ENCODE peak calls at places on chromosomes 6 and 20, in eight cellular contexts. B is T-helper 1 cell; Y is fibroblast of pulmonary artery; M is AG10803; C is ELR; L is AG08395; O is stimulated activated CD4-positive, alpha-beta T cell treated with anti-CD3 and anti-CD28 coated beads, Interleukin-1b, Interleukin-23, amount 100 ng/mL, for 24 hours; R is activated naive CD4-positive, alpha-beta T cell treated with anti-CD3 and anti-CD28 coated beads, Interleukin-2, amount 10 ng/mL, durations not matched to agents 7 days and 5 days. H is an unnamed sample.

GRCh38 chr6:43187821-43188220 is 5.8 kb downstream of the CUL9 start:
- DNase-seq in R (no peak), O (no peak), M (no peak), C (no peak), Y (no peak), L (no peak), B (no peak), H (no peak)

GRCh38 chr20:63098195-63098810 is 91.5 kb upstream of the BHLHE23 start:
- DNase-seq in M (no peak), O (no peak), C (no peak), Y (no peak), L (no peak), R (no peak), B (no peak), H (no peak)

GRCh38 chr6:3318226-3318625 is 59.5 kb downstream of the PSMG4 start:
- DNase-seq in Y (no peak), O (peak), B (no peak), M (no peak), C (no peak), R (peak), L (no peak), H (no peak)

GRCh38 chr6:146090474-146090873 is 61.6 kb downstream of the GRM1 start:
- DNase-seq in M (no peak), B (no peak), C (peak), Y (no peak), O (no peak), L (no peak), R (no peak), H (no peak)

GRCh38 chr20:60095456-60095855 is 137.2 kb downstream of the CDH26 start:
- DNase-seq in O (no peak), C (no peak), L (no peak), Y (no peak), M (peak), B (no peak), R (no peak), H (no peak)

GRCh38 chr6:143419526-143419925 is 31.0 kb downstream of the ADAT2 start:
- DNase-seq in M (no peak), O (no peak), L (no peak), Y (no peak), B (no peak), R (no peak), C (no peak), H (no peak)

GRCh38 chr20:21074605-21075336 is 31.4 kb downstream of the LINC00237 start:
- DNase-seq in M (no peak), Y (no peak), C (peak), B (no peak), R (no peak), L (no peak), O (no peak), H (no peak)

GRCh38 chr20:36936341-36936740 is 15.2 kb downstream of the SAMHD1 start:
- DNase-seq in M (no peak), C (no peak), O (no peak), R (no peak), Y (no peak), L (no peak), B (no peak), H (no peak)

GRCh38 chr20:62051901-62052255 is 13.8 kb downstream of the TAF4 start:
- DNase-seq in L (no peak), C (no peak), R (no peak), M (no peak), Y (no peak), O (no peak), B (no peak), H (no peak)

GRCh38 chr20:48338717-48339116 is 489.1 kb downstream of the PREX1 start:
- DNase-seq in L (peak), C (peak), B (no peak), R (no peak), O (no peak), Y (peak), M (peak), H (peak)

GRCh38 chr20:34566978-34567884 is 8.7 kb downstream of the MAP1LC3A start:
- DNase-seq in M (no peak), B (no peak), L (no peak), C (no peak), R (no peak), O (no peak), Y (no peak), H (no peak)

GRCh38 chr6:52929321-52930164 is 20.0 kb upstream of the GSTA3 start:
- DNase-seq in M (peak), O (no peak), C (peak), Y (peak), R (no peak), L (peak), B (no peak), H (peak)

GRCh38 chr6:137793805-137794508 is 73.1 kb upstream of the TNFAIP3 start:
- DNase-seq in O (no peak), B (no peak), M (no peak), Y (no peak), R (no peak), L (no peak), C (no peak), H (no peak)

GRCh38 chr6:13383280-13384163 is 55.2 kb upstream of the TBC1D7 start:
- DNase-seq in O (no peak), B (no peak), C (no peak), M (peak), L (peak), Y (peak), R (no peak), H (peak)

GRCh38 chr20:23145281-23145700 is 59.2 kb upstream of the CD93 start:
- DNase-seq in O (no peak), B (no peak), R (peak), L (peak), M (peak), C (peak), Y (peak), H (peak)

GRCh38 chr20:5434116-5434515 is 117.4 kb upstream of the PROKR2 start:
- DNase-seq in C (no peak), O (no peak), L (no peak), R (no peak), M (no peak), Y (no peak), B (no peak), H (no peak)

GRCh38 chr6:52636830-52637229 is 34.1 kb upstream of the TMEM14A start:
- DNase-seq in L (no peak), C (no peak), O (no peak), M (no peak), B (no peak), Y (no peak), R (no peak), H (no peak)

GRCh38 chr6:137967689-137968467 is 100.8 kb downstream of the TNFAIP3 start:
- DNase-seq in B (no peak), R (no peak), O (no peak), C (no peak), M (peak), Y (peak), L (peak), H (peak)

GRCh38 chr6:100353276-100354015 is 111.3 kb downstream of the SIM1 start:
- DNase-seq in R (no peak), B (no peak), L (peak), O (no peak), C (peak), M (peak), Y (peak), H (peak)

GRCh38 chr6:111711476-111711875 is 105.8 kb upstream of the TRAF3IP2 start:
- DNase-seq in Y (no peak), B (no peak), L (no peak), R (no peak), C (no peak), M (peak), O (no peak), H (peak)

GRCh38 chr6:52227495-52227894 is 16.8 kb downstream of the IL17F start:
- DNase-seq in M (no peak), L (no peak), R (peak), B (no peak), Y (no peak), C (no peak), O (peak), H (no peak)

GRCh38 chr6:98566126-98566525 is 268.2 kb upstream of the POU3F2 start:
- DNase-seq in B (no peak), M (no peak), C (no peak), L (no peak), O (no peak), R (no peak), Y (no peak), H (no peak)

GRCh38 chr6:16519265-16520242 is 241.7 kb downstream of the ATXN1 start:
- DNase-seq in R (no peak), M (no peak), L (no peak), O (no peak), C (no peak), Y (peak), B (no peak), H (no peak)

GRCh38 chr6:118618676-118619377 is 32.6 kb downstream of the CEP85L start:
- DNase-seq in B (peak), M (peak), L (peak), R (peak), O (peak), C (peak), Y (peak), H (peak)

GRCh38 chr6:108171291-108171917 is 5.6 kb downstream of the NR2E1 start:
- DNase-seq in C (no peak), M (no peak), R (no peak), B (no peak), L (no peak), O (no peak), Y (no peak), H (no peak)

GRCh38 chr6:71209206-71209605 is 79.4 kb upstream of the OGFRL1 start:
- DNase-seq in M (no peak), L (no peak), B (no peak), O (no peak), C (no peak), Y (no peak), R (no peak), H (no peak)

GRCh38 chr20:17650816-17651760 is 31.0 kb downstream of the RRBP1 start:
- DNase-seq in B (no peak), C (no peak), O (no peak), R (no peak), L (peak), M (peak), Y (peak), H (peak)

GRCh38 chr6:156013155-156013554 is 557.5 kb upstream of the NOX3 start:
- DNase-seq in L (no peak), Y (no peak), R (no peak), M (no peak), C (no peak), B (no peak), O (no peak), H (no peak)

GRCh38 chr6:5765141-5765760 is 241.5 kb downstream of the NRN1 start:
- DNase-seq in L (peak), B (no peak), R (no peak), Y (no peak), O (no peak), M (no peak), C (no peak), H (no peak)

GRCh38 chr20:51828762-51829161 is 26.4 kb upstream of the SALL4 start:
- DNase-seq in M (no peak), B (no peak), O (no peak), L (no peak), R (no peak), Y (no peak), C (no peak), H (no peak)

GRCh38 chr6:138719011-138719635 is 54.4 kb upstream of the CCDC28A start:
- DNase-seq in L (no peak), C (no peak), B (no peak), M (no peak), O (no peak), Y (peak), R (no peak), H (no peak)

GRCh38 chr20:33273117-33273851 is 9.7 kb upstream of the BPIFB1 start:
- DNase-seq in B (no peak), M (no peak), O (no peak), R (no peak), C (no peak), L (no peak), Y (no peak), H (no peak)

GRCh38 chr6:92047886-92048285 is 1371.5 kb downstream of the EPHA7 start:
- DNase-seq in L (no peak), M (no peak), R (no peak), C (no peak), Y (no peak), B (no peak), O (no peak), H (no peak)